ENCODE peak calls at places on chromosome 3, in nine cellular contexts. One of them, this sample, is unnamed.

GRCh38 chr3:112038863-112039262 is 4.3 kb downstream of the TMPRSS7 start:
- DNase-seq in tibial artery: no peak
- DNase-seq in stimulated activated naive B cell treated with anti-CD40 and anti-IgM and Interleukin-4, amounts not matched to agents 10 μg/mL and 1 μg/mL and 100 μg/mL, for 72 hours: no peak
- DNase-seq in effector CD4-positive, alpha-beta T cell: no peak
- DNase-seq in T1000: no peak
- DNase-seq in NCI-H1105 treated with DMSO at 0.1 percent for 48 hours: no peak
- DNase-seq in activated T-helper 1 cell treated with anti-CD3 and anti-CD28 coated beads, Interleukin-2, amount 50 U/mL, for 16 hours: no peak
- DNase-seq in GM18507: peak; percentile 7
- DNase-seq in activated T-cell treated with anti-CD3 and anti-CD28 coated beads, Interleukin-2, amount 50 U/mL, for 72 hours: no peak
- DNase-seq in this sample: no peak

GRCh38 chr3:16448691-16449090 is 64.8 kb downstream of the RFTN1 start:
- DNase-seq in tibial artery: peak; percentile 93
- DNase-seq in stimulated activated naive B cell treated with anti-CD40 and anti-IgM and Interleukin-4, amounts not matched to agents 10 μg/mL and 1 μg/mL and 100 μg/mL, for 72 hours: no peak
- DNase-seq in effector CD4-positive, alpha-beta T cell: no peak
- DNase-seq in T1000: peak; percentile 81
- DNase-seq in NCI-H1105 treated with DMSO at 0.1 percent for 48 hours: no peak
- DNase-seq in activated T-helper 1 cell treated with anti-CD3 and anti-CD28 coated beads, Interleukin-2, amount 50 U/mL, for 16 hours: no peak
- DNase-seq in GM18507: no peak
- DNase-seq in activated T-cell treated with anti-CD3 and anti-CD28 coated beads, Interleukin-2, amount 50 U/mL, for 72 hours: peak; percentile 57
- DNase-seq in this sample: no peak

GRCh38 chr3:8909160-8909559 is 54.1 kb downstream of the RAD18 start:
- DNase-seq in tibial artery: no peak
- DNase-seq in stimulated activated naive B cell treated with anti-CD40 and anti-IgM and Interleukin-4, amounts not matched to agents 10 μg/mL and 1 μg/mL and 100 μg/mL, for 72 hours: no peak
- DNase-seq in effector CD4-positive, alpha-beta T cell: no peak
- DNase-seq in T1000: no peak
- DNase-seq in NCI-H1105 treated with DMSO at 0.1 percent for 48 hours: no peak
- DNase-seq in activated T-helper 1 cell treated with anti-CD3 and anti-CD28 coated beads, Interleukin-2, amount 50 U/mL, for 16 hours: no peak
- DNase-seq in GM18507: no peak
- DNase-seq in activated T-cell treated with anti-CD3 and anti-CD28 coated beads, Interleukin-2, amount 50 U/mL, for 72 hours: no peak
- DNase-seq in this sample: no peak

GRCh38 chr3:171011109-171011508 is 15.4 kb downstream of the SLC2A2 start:
- DNase-seq in tibial artery: no peak
- DNase-seq in stimulated activated naive B cell treated with anti-CD40 and anti-IgM and Interleukin-4, amounts not matched to agents 10 μg/mL and 1 μg/mL and 100 μg/mL, for 72 hours: no peak
- DNase-seq in effector CD4-positive, alpha-beta T cell: no peak
- DNase-seq in T1000: no peak
- DNase-seq in NCI-H1105 treated with DMSO at 0.1 percent for 48 hours: no peak
- DNase-seq in activated T-helper 1 cell treated with anti-CD3 and anti-CD28 coated beads, Interleukin-2, amount 50 U/mL, for 16 hours: no peak
- DNase-seq in GM18507: no peak
- DNase-seq in activated T-cell treated with anti-CD3 and anti-CD28 coated beads, Interleukin-2, amount 50 U/mL, for 72 hours: no peak
- DNase-seq in this sample: no peak

GRCh38 chr3:153881201-153881600 is 240.0 kb upstream of the ARHGEF26 start:
- DNase-seq in tibial artery: no peak
- DNase-seq in stimulated activated naive B cell treated with anti-CD40 and anti-IgM and Interleukin-4, amounts not matched to agents 10 μg/mL and 1 μg/mL and 100 μg/mL, for 72 hours: no peak
- DNase-seq in effector CD4-positive, alpha-beta T cell: no peak
- DNase-seq in T1000: no peak
- DNase-seq in NCI-H1105 treated with DMSO at 0.1 percent for 48 hours: no peak
- DNase-seq in activated T-helper 1 cell treated with anti-CD3 and anti-CD28 coated beads, Interleukin-2, amount 50 U/mL, for 16 hours: no peak
- DNase-seq in GM18507: no peak
- DNase-seq in activated T-cell treated with anti-CD3 and anti-CD28 coated beads, Interleukin-2, amount 50 U/mL, for 72 hours: no peak
- DNase-seq in this sample: no peak

GRCh38 chr3:8457039-8457438 is 44.6 kb upstream of the LMCD1 start:
- DNase-seq in tibial artery: no peak
- DNase-seq in stimulated activated naive B cell treated with anti-CD40 and anti-IgM and Interleukin-4, amounts not matched to agents 10 μg/mL and 1 μg/mL and 100 μg/mL, for 72 hours: no peak
- DNase-seq in effector CD4-positive, alpha-beta T cell: no peak
- DNase-seq in T1000: no peak
- DNase-seq in NCI-H1105 treated with DMSO at 0.1 percent for 48 hours: no peak
- DNase-seq in activated T-helper 1 cell treated with anti-CD3 and anti-CD28 coated beads, Interleukin-2, amount 50 U/mL, for 16 hours: no peak
- DNase-seq in GM18507: no peak
- DNase-seq in activated T-cell treated with anti-CD3 and anti-CD28 coated beads, Interleukin-2, amount 50 U/mL, for 72 hours: no peak
- DNase-seq in this sample: no peak

GRCh38 chr3:43862470-43862869 is 171.7 kb downstream of the ABHD5 start:
- DNase-seq in tibial artery: peak; percentile 42
- DNase-seq in stimulated activated naive B cell treated with anti-CD40 and anti-IgM and Interleukin-4, amounts not matched to agents 10 μg/mL and 1 μg/mL and 100 μg/mL, for 72 hours: no peak
- DNase-seq in effector CD4-positive, alpha-beta T cell: no peak
- DNase-seq in T1000: no peak
- DNase-seq in NCI-H1105 treated with DMSO at 0.1 percent for 48 hours: no peak
- DNase-seq in activated T-helper 1 cell treated with anti-CD3 and anti-CD28 coated beads, Interleukin-2, amount 50 U/mL, for 16 hours: no peak
- DNase-seq in GM18507: no peak
- DNase-seq in activated T-cell treated with anti-CD3 and anti-CD28 coated beads, Interleukin-2, amount 50 U/mL, for 72 hours: no peak
- DNase-seq in this sample: no peak

GRCh38 chr3:36813320-36813719 is 49.0 kb upstream of the DCLK3 start:
- DNase-seq in tibial artery: no peak
- DNase-seq in stimulated activated naive B cell treated with anti-CD40 and anti-IgM and Interleukin-4, amounts not matched to agents 10 μg/mL and 1 μg/mL and 100 μg/mL, for 72 hours: no peak
- DNase-seq in effector CD4-positive, alpha-beta T cell: no peak
- DNase-seq in T1000: no peak
- DNase-seq in NCI-H1105 treated with DMSO at 0.1 percent for 48 hours: no peak
- DNase-seq in activated T-helper 1 cell treated with anti-CD3 and anti-CD28 coated beads, Interleukin-2, amount 50 U/mL, for 16 hours: no peak
- DNase-seq in GM18507: no peak
- DNase-seq in activated T-cell treated with anti-CD3 and anti-CD28 coated beads, Interleukin-2, amount 50 U/mL, for 72 hours: no peak
- DNase-seq in this sample: no peak

GRCh38 chr3:151226825-151227224 is 23.8 kb upstream of the GPR171 start:
- DNase-seq in tibial artery: no peak
- DNase-seq in stimulated activated naive B cell treated with anti-CD40 and anti-IgM and Interleukin-4, amounts not matched to agents 10 μg/mL and 1 μg/mL and 100 μg/mL, for 72 hours: no peak
- DNase-seq in effector CD4-positive, alpha-beta T cell: no peak
- DNase-seq in T1000: no peak
- DNase-seq in NCI-H1105 treated with DMSO at 0.1 percent for 48 hours: no peak
- DNase-seq in activated T-helper 1 cell treated with anti-CD3 and anti-CD28 coated beads, Interleukin-2, amount 50 U/mL, for 16 hours: no peak
- DNase-seq in GM18507: no peak
- DNase-seq in activated T-cell treated with anti-CD3 and anti-CD28 coated beads, Interleukin-2, amount 50 U/mL, for 72 hours: no peak
- DNase-seq in this sample: no peak

GRCh38 chr3:130779031-130779430 is 32.4 kb upstream of the PIK3R4 start:
- DNase-seq in tibial artery: no peak
- DNase-seq in stimulated activated naive B cell treated with anti-CD40 and anti-IgM and Interleukin-4, amounts not matched to agents 10 μg/mL and 1 μg/mL and 100 μg/mL, for 72 hours: no peak
- DNase-seq in effector CD4-positive, alpha-beta T cell: no peak
- DNase-seq in T1000: no peak
- DNase-seq in NCI-H1105 treated with DMSO at 0.1 percent for 48 hours: peak; percentile 92
- DNase-seq in activated T-helper 1 cell treated with anti-CD3 and anti-CD28 coated beads, Interleukin-2, amount 50 U/mL, for 16 hours: no peak
- DNase-seq in GM18507: peak; percentile 29
- DNase-seq in activated T-cell treated with anti-CD3 and anti-CD28 coated beads, Interleukin-2, amount 50 U/mL, for 72 hours: no peak
- DNase-seq in this sample: peak; percentile 15

GRCh38 chr3:172568713-172569112 is 45.5 kb upstream of the TNFSF10 start:
- DNase-seq in tibial artery: no peak
- DNase-seq in stimulated activated naive B cell treated with anti-CD40 and anti-IgM and Interleukin-4, amounts not matched to agents 10 μg/mL and 1 μg/mL and 100 μg/mL, for 72 hours: no peak
- DNase-seq in effector CD4-positive, alpha-beta T cell: no peak
- DNase-seq in T1000: no peak
- DNase-seq in NCI-H1105 treated with DMSO at 0.1 percent for 48 hours: no peak
- DNase-seq in activated T-helper 1 cell treated with anti-CD3 and anti-CD28 coated beads, Interleukin-2, amount 50 U/mL, for 16 hours: no peak
- DNase-seq in GM18507: no peak
- DNase-seq in activated T-cell treated with anti-CD3 and anti-CD28 coated beads, Interleukin-2, amount 50 U/mL, for 72 hours: no peak
- DNase-seq in this sample: no peak

GRCh38 chr3:27467545-27467944 is 16.6 kb downstream of the SLC4A7 start:
- DNase-seq in tibial artery: no peak
- DNase-seq in stimulated activated naive B cell treated with anti-CD40 and anti-IgM and Interleukin-4, amounts not matched to agents 10 μg/mL and 1 μg/mL and 100 μg/mL, for 72 hours: no peak
- DNase-seq in effector CD4-positive, alpha-beta T cell: no peak
- DNase-seq in T1000: no peak
- DNase-seq in NCI-H1105 treated with DMSO at 0.1 percent for 48 hours: peak; percentile 40
- DNase-seq in activated T-helper 1 cell treated with anti-CD3 and anti-CD28 coated beads, Interleukin-2, amount 50 U/mL, for 16 hours: no peak
- DNase-seq in GM18507: no peak
- DNase-seq in activated T-cell treated with anti-CD3 and anti-CD28 coated beads, Interleukin-2, amount 50 U/mL, for 72 hours: no peak
- DNase-seq in this sample: peak; percentile 15

GRCh38 chr3:11995061-11995460 is 9.1 kb upstream of the SYN2 start:
- DNase-seq in tibial artery: no peak
- DNase-seq in stimulated activated naive B cell treated with anti-CD40 and anti-IgM and Interleukin-4, amounts not matched to agents 10 μg/mL and 1 μg/mL and 100 μg/mL, for 72 hours: no peak
- DNase-seq in effector CD4-positive, alpha-beta T cell: no peak
- DNase-seq in T1000: no peak
- DNase-seq in NCI-H1105 treated with DMSO at 0.1 percent for 48 hours: peak; percentile 52
- DNase-seq in activated T-helper 1 cell treated with anti-CD3 and anti-CD28 coated beads, Interleukin-2, amount 50 U/mL, for 16 hours: no peak
- DNase-seq in GM18507: no peak
- DNase-seq in activated T-cell treated with anti-CD3 and anti-CD28 coated beads, Interleukin-2, amount 50 U/mL, for 72 hours: no peak
- DNase-seq in this sample: no peak

GRCh38 chr3:122295286-122295685 is 29.8 kb upstream of the CSTA start:
- DNase-seq in tibial artery: no peak
- DNase-seq in stimulated activated naive B cell treated with anti-CD40 and anti-IgM and Interleukin-4, amounts not matched to agents 10 μg/mL and 1 μg/mL and 100 μg/mL, for 72 hours: no peak
- DNase-seq in effector CD4-positive, alpha-beta T cell: no peak
- DNase-seq in T1000: no peak
- DNase-seq in NCI-H1105 treated with DMSO at 0.1 percent for 48 hours: no peak
- DNase-seq in activated T-helper 1 cell treated with anti-CD3 and anti-CD28 coated beads, Interleukin-2, amount 50 U/mL, for 16 hours: no peak
- DNase-seq in GM18507: no peak
- DNase-seq in activated T-cell treated with anti-CD3 and anti-CD28 coated beads, Interleukin-2, amount 50 U/mL, for 72 hours: no peak
- DNase-seq in this sample: no peak

GRCh38 chr3:152539191-152539764 is 270.5 kb downstream of the MBNL1 start:
- DNase-seq in tibial artery: no peak
- DNase-seq in stimulated activated naive B cell treated with anti-CD40 and anti-IgM and Interleukin-4, amounts not matched to agents 10 μg/mL and 1 μg/mL and 100 μg/mL, for 72 hours: no peak
- DNase-seq in effector CD4-positive, alpha-beta T cell: no peak
- DNase-seq in T1000: no peak
- DNase-seq in NCI-H1105 treated with DMSO at 0.1 percent for 48 hours: no peak
- DNase-seq in activated T-helper 1 cell treated with anti-CD3 and anti-CD28 coated beads, Interleukin-2, amount 50 U/mL, for 16 hours: no peak
- DNase-seq in GM18507: no peak
- DNase-seq in activated T-cell treated with anti-CD3 and anti-CD28 coated beads, Interleukin-2, amount 50 U/mL, for 72 hours: no peak
- DNase-seq in this sample: no peak

GRCh38 chr3:124824286-124824915 is 62.8 kb downstream of the ITGB5 start:
- DNase-seq in tibial artery: no peak
- DNase-seq in stimulated activated naive B cell treated with anti-CD40 and anti-IgM and Interleukin-4, amounts not matched to agents 10 μg/mL and 1 μg/mL and 100 μg/mL, for 72 hours: no peak
- DNase-seq in effector CD4-positive, alpha-beta T cell: no peak
- DNase-seq in T1000: no peak
- DNase-seq in NCI-H1105 treated with DMSO at 0.1 percent for 48 hours: no peak
- DNase-seq in activated T-helper 1 cell treated with anti-CD3 and anti-CD28 coated beads, Interleukin-2, amount 50 U/mL, for 16 hours: no peak
- DNase-seq in GM18507: no peak
- DNase-seq in activated T-cell treated with anti-CD3 and anti-CD28 coated beads, Interleukin-2, amount 50 U/mL, for 72 hours: no peak
- DNase-seq in this sample: no peak

GRCh38 chr3:11774296-11774877 is 72.3 kb downstream of the TAMM41 start:
- DNase-seq in tibial artery: no peak
- DNase-seq in stimulated activated naive B cell treated with anti-CD40 and anti-IgM and Interleukin-4, amounts not matched to agents 10 μg/mL and 1 μg/mL and 100 μg/mL, for 72 hours: no peak
- DNase-seq in effector CD4-positive, alpha-beta T cell: no peak
- DNase-seq in T1000: no peak
- DNase-seq in NCI-H1105 treated with DMSO at 0.1 percent for 48 hours: no peak
- DNase-seq in activated T-helper 1 cell treated with anti-CD3 and anti-CD28 coated beads, Interleukin-2, amount 50 U/mL, for 16 hours: no peak
- DNase-seq in GM18507: no peak
- DNase-seq in activated T-cell treated with anti-CD3 and anti-CD28 coated beads, Interleukin-2, amount 50 U/mL, for 72 hours: no peak
- DNase-seq in this sample: no peak

GRCh38 chr3:23202921-23203650 is at the start of gene UBE2E2:
- DNase-seq in tibial artery: peak; percentile 85
- DNase-seq in stimulated activated naive B cell treated with anti-CD40 and anti-IgM and Interleukin-4, amounts not matched to agents 10 μg/mL and 1 μg/mL and 100 μg/mL, for 72 hours: peak; percentile 77
- DNase-seq in effector CD4-positive, alpha-beta T cell: peak; percentile 7
- DNase-seq in T1000: peak; percentile 75
- DNase-seq in NCI-H1105 treated with DMSO at 0.1 percent for 48 hours: peak; percentile 35
- DNase-seq in activated T-helper 1 cell treated with anti-CD3 and anti-CD28 coated beads, Interleukin-2, amount 50 U/mL, for 16 hours: no peak
- DNase-seq in GM18507: peak; percentile 75
- DNase-seq in activated T-cell treated with anti-CD3 and anti-CD28 coated beads, Interleukin-2, amount 50 U/mL, for 72 hours: peak; percentile 69
- DNase-seq in this sample: peak; percentile 81

GRCh38 chr3:196661400-196661799 is 21.9 kb downstream of the NRROS start:
- DNase-seq in tibial artery: no peak
- DNase-seq in stimulated activated naive B cell treated with anti-CD40 and anti-IgM and Interleukin-4, amounts not matched to agents 10 μg/mL and 1 μg/mL and 100 μg/mL, for 72 hours: no peak
- DNase-seq in effector CD4-positive, alpha-beta T cell: no peak
- DNase-seq in T1000: no peak
- DNase-seq in NCI-H1105 treated with DMSO at 0.1 percent for 48 hours: peak; percentile 43
- DNase-seq in activated T-helper 1 cell treated with anti-CD3 and anti-CD28 coated beads, Interleukin-2, amount 50 U/mL, for 16 hours: no peak
- DNase-seq in GM18507: no peak
- DNase-seq in activated T-cell treated with anti-CD3 and anti-CD28 coated beads, Interleukin-2, amount 50 U/mL, for 72 hours: no peak
- DNase-seq in this sample: no peak

GRCh38 chr3:25468866-25469319 is 40.8 kb downstream of the RARB start:
- DNase-seq in tibial artery: peak; percentile 87
- DNase-seq in stimulated activated naive B cell treated with anti-CD40 and anti-IgM and Interleukin-4, amounts not matched to agents 10 μg/mL and 1 μg/mL and 100 μg/mL, for 72 hours: no peak
- DNase-seq in effector CD4-positive, alpha-beta T cell: no peak
- DNase-seq in T1000: no peak
- DNase-seq in NCI-H1105 treated with DMSO at 0.1 percent for 48 hours: no peak
- DNase-seq in activated T-helper 1 cell treated with anti-CD3 and anti-CD28 coated beads, Interleukin-2, amount 50 U/mL, for 16 hours: no peak
- DNase-seq in GM18507: no peak
- DNase-seq in activated T-cell treated with anti-CD3 and anti-CD28 coated beads, Interleukin-2, amount 50 U/mL, for 72 hours: no peak
- DNase-seq in this sample: no peak

GRCh38 chr3:4845882-4846281 is 133.4 kb upstream of the BHLHE40 start:
- DNase-seq in tibial artery: no peak
- DNase-seq in stimulated activated naive B cell treated with anti-CD40 and anti-IgM and Interleukin-4, amounts not matched to agents 10 μg/mL and 1 μg/mL and 100 μg/mL, for 72 hours: no peak
- DNase-seq in effector CD4-positive, alpha-beta T cell: no peak
- DNase-seq in T1000: no peak
- DNase-seq in NCI-H1105 treated with DMSO at 0.1 percent for 48 hours: no peak
- DNase-seq in activated T-helper 1 cell treated with anti-CD3 and anti-CD28 coated beads, Interleukin-2, amount 50 U/mL, for 16 hours: no peak
- DNase-seq in GM18507: no peak
- DNase-seq in activated T-cell treated with anti-CD3 and anti-CD28 coated beads, Interleukin-2, amount 50 U/mL, for 72 hours: no peak
- DNase-seq in this sample: no peak

GRCh38 chr3:59866076-59866475 is 816.3 kb upstream of the CFAP20DC start:
- DNase-seq in tibial artery: no peak
- DNase-seq in stimulated activated naive B cell treated with anti-CD40 and anti-IgM and Interleukin-4, amounts not matched to agents 10 μg/mL and 1 μg/mL and 100 μg/mL, for 72 hours: no peak
- DNase-seq in effector CD4-positive, alpha-beta T cell: no peak
- DNase-seq in T1000: no peak
- DNase-seq in NCI-H1105 treated with DMSO at 0.1 percent for 48 hours: no peak
- DNase-seq in activated T-helper 1 cell treated with anti-CD3 and anti-CD28 coated beads, Interleukin-2, amount 50 U/mL, for 16 hours: no peak
- DNase-seq in GM18507: no peak
- DNase-seq in activated T-cell treated with anti-CD3 and anti-CD28 coated beads, Interleukin-2, amount 50 U/mL, for 72 hours: no peak
- DNase-seq in this sample: no peak

GRCh38 chr3:87780808-87781207 is 278.0 kb downstream of the CGGBP1 start:
- DNase-seq in tibial artery: no peak
- DNase-seq in stimulated activated naive B cell treated with anti-CD40 and anti-IgM and Interleukin-4, amounts not matched to agents 10 μg/mL and 1 μg/mL and 100 μg/mL, for 72 hours: no peak
- DNase-seq in effector CD4-positive, alpha-beta T cell: no peak
- DNase-seq in T1000: no peak
- DNase-seq in NCI-H1105 treated with DMSO at 0.1 percent for 48 hours: no peak
- DNase-seq in activated T-helper 1 cell treated with anti-CD3 and anti-CD28 coated beads, Interleukin-2, amount 50 U/mL, for 16 hours: no peak
- DNase-seq in GM18507: no peak
- DNase-seq in activated T-cell treated with anti-CD3 and anti-CD28 coated beads, Interleukin-2, amount 50 U/mL, for 72 hours: no peak
- DNase-seq in this sample: no peak

GRCh38 chr3:11476814-11477213 is 166.9 kb downstream of the VGLL4 start:
- DNase-seq in tibial artery: no peak
- DNase-seq in stimulated activated naive B cell treated with anti-CD40 and anti-IgM and Interleukin-4, amounts not matched to agents 10 μg/mL and 1 μg/mL and 100 μg/mL, for 72 hours: no peak
- DNase-seq in effector CD4-positive, alpha-beta T cell: no peak
- DNase-seq in T1000: no peak
- DNase-seq in NCI-H1105 treated with DMSO at 0.1 percent for 48 hours: peak; percentile 94
- DNase-seq in activated T-helper 1 cell treated with anti-CD3 and anti-CD28 coated beads, Interleukin-2, amount 50 U/mL, for 16 hours: no peak
- DNase-seq in GM18507: no peak
- DNase-seq in activated T-cell treated with anti-CD3 and anti-CD28 coated beads, Interleukin-2, amount 50 U/mL, for 72 hours: no peak
- DNase-seq in this sample: no peak

GRCh38 chr3:116863842-116864626 is 154.5 kb downstream of the TUSC7 start:
- DNase-seq in tibial artery: no peak
- DNase-seq in stimulated activated naive B cell treated with anti-CD40 and anti-IgM and Interleukin-4, amounts not matched to agents 10 μg/mL and 1 μg/mL and 100 μg/mL, for 72 hours: no peak
- DNase-seq in effector CD4-positive, alpha-beta T cell: no peak
- DNase-seq in T1000: no peak
- DNase-seq in NCI-H1105 treated with DMSO at 0.1 percent for 48 hours: peak; percentile 91
- DNase-seq in activated T-helper 1 cell treated with anti-CD3 and anti-CD28 coated beads, Interleukin-2, amount 50 U/mL, for 16 hours: no peak
- DNase-seq in GM18507: no peak
- DNase-seq in activated T-cell treated with anti-CD3 and anti-CD28 coated beads, Interleukin-2, amount 50 U/mL, for 72 hours: no peak
- DNase-seq in this sample: no peak

GRCh38 chr3:102129774-102130608 is 280.7 kb downstream of the NFKBIZ start:
- DNase-seq in tibial artery: peak; percentile 83
- DNase-seq in stimulated activated naive B cell treated with anti-CD40 and anti-IgM and Interleukin-4, amounts not matched to agents 10 μg/mL and 1 μg/mL and 100 μg/mL, for 72 hours: no peak
- DNase-seq in effector CD4-positive, alpha-beta T cell: no peak
- DNase-seq in T1000: no peak
- DNase-seq in NCI-H1105 treated with DMSO at 0.1 percent for 48 hours: no peak
- DNase-seq in activated T-helper 1 cell treated with anti-CD3 and anti-CD28 coated beads, Interleukin-2, amount 50 U/mL, for 16 hours: no peak
- DNase-seq in GM18507: no peak
- DNase-seq in activated T-cell treated with anti-CD3 and anti-CD28 coated beads, Interleukin-2, amount 50 U/mL, for 72 hours: no peak
- DNase-seq in this sample: no peak

GRCh38 chr3:184592411-184593200 is 31.0 kb downstream of the EPHB3 start:
- DNase-seq in tibial artery: no peak
- DNase-seq in stimulated activated naive B cell treated with anti-CD40 and anti-IgM and Interleukin-4, amounts not matched to agents 10 μg/mL and 1 μg/mL and 100 μg/mL, for 72 hours: no peak
- DNase-seq in effector CD4-positive, alpha-beta T cell: no peak
- DNase-seq in T1000: no peak
- DNase-seq in NCI-H1105 treated with DMSO at 0.1 percent for 48 hours: no peak
- DNase-seq in activated T-helper 1 cell treated with anti-CD3 and anti-CD28 coated beads, Interleukin-2, amount 50 U/mL, for 16 hours: no peak
- DNase-seq in GM18507: no peak
- DNase-seq in activated T-cell treated with anti-CD3 and anti-CD28 coated beads, Interleukin-2, amount 50 U/mL, for 72 hours: no peak
- DNase-seq in this sample: no peak

GRCh38 chr3:122975163-122975923 is 52.2 kb downstream of the SEMA5B start:
- DNase-seq in tibial artery: no peak
- DNase-seq in stimulated activated naive B cell treated with anti-CD40 and anti-IgM and Interleukin-4, amounts not matched to agents 10 μg/mL and 1 μg/mL and 100 μg/mL, for 72 hours: peak; percentile 26
- DNase-seq in effector CD4-positive, alpha-beta T cell: no peak
- DNase-seq in T1000: no peak
- DNase-seq in NCI-H1105 treated with DMSO at 0.1 percent for 48 hours: peak; percentile 50
- DNase-seq in activated T-helper 1 cell treated with anti-CD3 and anti-CD28 coated beads, Interleukin-2, amount 50 U/mL, for 16 hours: no peak
- DNase-seq in GM18507: peak; percentile 57
- DNase-seq in activated T-cell treated with anti-CD3 and anti-CD28 coated beads, Interleukin-2, amount 50 U/mL, for 72 hours: no peak
- DNase-seq in this sample: peak; percentile 33

GRCh38 chr3:160401301-160402095 is 2.0 kb downstream of the SMC4 start:
- DNase-seq in tibial artery: no peak
- DNase-seq in stimulated activated naive B cell treated with anti-CD40 and anti-IgM and Interleukin-4, amounts not matched to agents 10 μg/mL and 1 μg/mL and 100 μg/mL, for 72 hours: no peak
- DNase-seq in effector CD4-positive, alpha-beta T cell: no peak
- DNase-seq in T1000: no peak
- DNase-seq in NCI-H1105 treated with DMSO at 0.1 percent for 48 hours: peak; percentile 49
- DNase-seq in activated T-helper 1 cell treated with anti-CD3 and anti-CD28 coated beads, Interleukin-2, amount 50 U/mL, for 16 hours: no peak
- DNase-seq in GM18507: no peak
- DNase-seq in activated T-cell treated with anti-CD3 and anti-CD28 coated beads, Interleukin-2, amount 50 U/mL, for 72 hours: no peak
- DNase-seq in this sample: no peak

GRCh38 chr3:99809565-99809964 is 8.1 kb upstream of the CMSS1 start:
- DNase-seq in tibial artery: no peak
- DNase-seq in stimulated activated naive B cell treated with anti-CD40 and anti-IgM and Interleukin-4, amounts not matched to agents 10 μg/mL and 1 μg/mL and 100 μg/mL, for 72 hours: no peak
- DNase-seq in effector CD4-positive, alpha-beta T cell: no peak
- DNase-seq in T1000: no peak
- DNase-seq in NCI-H1105 treated with DMSO at 0.1 percent for 48 hours: no peak
- DNase-seq in activated T-helper 1 cell treated with anti-CD3 and anti-CD28 coated beads, Interleukin-2, amount 50 U/mL, for 16 hours: no peak
- DNase-seq in GM18507: no peak
- DNase-seq in activated T-cell treated with anti-CD3 and anti-CD28 coated beads, Interleukin-2, amount 50 U/mL, for 72 hours: no peak
- DNase-seq in this sample: no peak

GRCh38 chr3:112333002-112333385 is at the start of gene CD200:
- DNase-seq in tibial artery: peak; percentile 84
- DNase-seq in stimulated activated naive B cell treated with anti-CD40 and anti-IgM and Interleukin-4, amounts not matched to agents 10 μg/mL and 1 μg/mL and 100 μg/mL, for 72 hours: peak; percentile 39
- DNase-seq in effector CD4-positive, alpha-beta T cell: peak; percentile 22
- DNase-seq in T1000: no peak
- DNase-seq in NCI-H1105 treated with DMSO at 0.1 percent for 48 hours: peak; percentile 86
- DNase-seq in activated T-helper 1 cell treated with anti-CD3 and anti-CD28 coated beads, Interleukin-2, amount 50 U/mL, for 16 hours: peak; percentile 12
- DNase-seq in GM18507: peak; percentile 8
- DNase-seq in activated T-cell treated with anti-CD3 and anti-CD28 coated beads, Interleukin-2, amount 50 U/mL, for 72 hours: peak; percentile 73
- DNase-seq in this sample: peak; percentile 13

This sample was measured in GM19239.